ENCODE peak calls at places on chromosomes 12 and 14, in five cellular contexts. U, M, H, V and S are unnamed samples.

GRCh38 chr14:68376067-68376810 is 416.6 kb downstream of the ZFP36L1 start:
- DNase-seq in V (no peak), H (no peak), M (no peak), U (peak), S (no peak)

GRCh38 chr14:63361790-63362189 is 43.1 kb upstream of the GPHB5 start:
- DNase-seq in H (no peak), M (no peak), V (no peak), U (no peak), S (no peak)

GRCh38 chr14:22281322-22281977 is 307.6 kb downstream of the DAD1 start:
- DNase-seq in U (no peak), V (no peak), H (no peak), M (no peak), S (peak)

GRCh38 chr12:94875525-94875924 is 128.0 kb downstream of the NDUFA12 start:
- DNase-seq in U (peak), V (no peak), H (no peak), M (peak), S (no peak)

GRCh38 chr12:79652521-79652920 is 38.2 kb downstream of the PAWR start:
- DNase-seq in V (no peak), U (no peak), H (no peak), M (no peak), S (no peak)

GRCh38 chr12:113347892-113348291 is 10.5 kb upstream of the PLBD2 start:
- DNase-seq in H (no peak), M (no peak), V (no peak), U (no peak), S (no peak)

GRCh38 chr14:91350813-91351507 is 66.7 kb downstream of the CCDC88C start:
- DNase-seq in H (no peak), V (peak), M (peak), U (peak), S (no peak)

GRCh38 chr12:19744760-19745218 is 305.5 kb downstream of the AEBP2 start:
- DNase-seq in U (peak), V (no peak), M (no peak), H (no peak), S (no peak)

GRCh38 chr12:105960319-105961076 is 178.3 kb downstream of the NUAK1 start:
- DNase-seq in U (peak), H (no peak), V (no peak), M (no peak), S (no peak)

GRCh38 chr14:60094306-60094897 is 2.7 kb downstream of the PCNX4 start:
- DNase-seq in H (peak), V (no peak), U (peak), M (no peak), S (no peak)

GRCh38 chr14:87745507-87746118 is 247.4 kb downstream of the GALC start:
- DNase-seq in V (no peak), H (no peak), U (peak), M (no peak), S (peak)

GRCh38 chr14:71465316-71465715 is 466.9 kb upstream of the RGS6 start:
- DNase-seq in H (no peak), M (no peak), U (no peak), V (no peak), S (no peak)

GRCh38 chr14:91867316-91867988 is at the start of gene TC2N:
- DNase-seq in U (no peak), H (no peak), M (no peak), V (peak), S (no peak)

GRCh38 chr12:26713885-26714383 is 119.1 kb downstream of the ITPR2 start:
- DNase-seq in H (no peak), M (no peak), V (no peak), U (no peak), S (no peak)

GRCh38 chr14:95871531-95871930 is 5.1 kb upstream of the TUNAR start:
- DNase-seq in M (no peak), V (no peak), U (no peak), H (no peak), S (no peak)

GRCh38 chr12:113041560-113041959 is 15.0 kb upstream of the DTX1 start:
- DNase-seq in M (no peak), V (no peak), U (no peak), H (no peak), S (no peak)

GRCh38 chr14:22978873-22979671 is 3.3 kb downstream of the AJUBA start:
- DNase-seq in V (no peak), U (no peak), H (no peak), M (no peak), S (no peak)

GRCh38 chr12:131673519-131674265 is 37.2 kb upstream of the SFSWAP start:
- DNase-seq in U (peak), H (no peak), V (no peak), M (no peak), S (no peak)

GRCh38 chr14:70555890-70556289 is 21.1 kb upstream of the ADAM20 start:
- DNase-seq in V (no peak), M (no peak), U (no peak), H (no peak), S (no peak)

GRCh38 chr14:64507376-64508156 is 3.0 kb downstream of the ZBTB1 start:
- DNase-seq in V (no peak), M (no peak), U (no peak), H (no peak), S (no peak)

GRCh38 chr12:71865166-71865713 is 25.7 kb downstream of the TBC1D15 start:
- DNase-seq in U (peak), V (no peak), M (no peak), H (no peak), S (no peak)

GRCh38 chr12:127463237-127463636 is 803.7 kb upstream of the TMEM132C start:
- DNase-seq in V (no peak), H (no peak), U (no peak), M (no peak), S (no peak)

GRCh38 chr12:107163413-107163812 is 70.1 kb upstream of the CRY1 start:
- DNase-seq in V (no peak), H (no peak), U (peak), M (no peak), S (no peak)

GRCh38 chr12:9762369-9762768 is 1.7 kb upstream of the CD69 start:
- DNase-seq in M (no peak), H (no peak), V (no peak), U (no peak), S (no peak)

GRCh38 chr12:18827913-18828312 is 90.0 kb downstream of the CAPZA3 start:
- DNase-seq in H (no peak), M (no peak), U (no peak), V (no peak), S (no peak)

GRCh38 chr12:108457734-108458361 is 57.2 kb upstream of the FICD start:
- DNase-seq in V (no peak), M (no peak), H (no peak), U (no peak), S (no peak)

GRCh38 chr14:94601961-94602391 is 10.2 kb upstream of the SERPINA3 start:
- DNase-seq in H (no peak), V (no peak), M (no peak), U (peak), S (no peak)

GRCh38 chr12:304815-305214 is 42.2 kb upstream of the SLC6A13 start:
- DNase-seq in V (no peak), M (no peak), U (no peak), H (no peak), S (no peak)

GRCh38 chr14:26808407-26808806 is 210.6 kb upstream of the NOVA1 start:
- DNase-seq in M (no peak), V (no peak), U (no peak), H (no peak), S (no peak)

GRCh38 chr14:103733651-103734050 is 18.0 kb downstream of the ZFYVE21 start:
- DNase-seq in V (no peak), H (no peak), M (no peak), U (no peak), S (no peak)

GRCh38 chr14:95664546-95664945 is 21.7 kb upstream of the TCL1B start:
- DNase-seq in U (no peak), M (peak), V (no peak), H (no peak), S (no peak)

GRCh38 chr12:5022030-5022429 is 21.6 kb upstream of the KCNA5 start:
- DNase-seq in V (no peak), M (no peak), H (no peak), U (peak), S (no peak)

GRCh38 chr12:88951860-88952483 is 371.7 kb upstream of the KITLG start:
- DNase-seq in M (no peak), H (no peak), U (no peak), V (no peak), S (no peak)

GRCh38 chr14:21612324-21612723 is 22.4 kb downstream of the OR10G2 start:
- DNase-seq in U (no peak), M (no peak), H (no peak), V (no peak), S (no peak)

GRCh38 chr12:14394317-14395058 is 29.0 kb downstream of the ATF7IP start:
- DNase-seq in U (peak), V (no peak), M (no peak), H (peak), S (peak)

GRCh38 chr14:38553586-38553985 is 297.7 kb upstream of the CLEC14A start:
- DNase-seq in H (no peak), M (no peak), V (no peak), U (peak), S (no peak)

GRCh38 chr12:75389706-75390105 is 1.2 kb upstream of the GLIPR1L2 start:
- DNase-seq in U (no peak), H (no peak), M (no peak), V (no peak), S (no peak)

GRCh38 chr14:56087824-56088571 is 30.2 kb upstream of the PELI2 start:
- DNase-seq in M (no peak), H (no peak), U (no peak), V (no peak), S (no peak)

GRCh38 chr12:12845794-12846243 is 32.7 kb downstream of the DDX47 start:
- DNase-seq in U (no peak), V (no peak), M (no peak), H (no peak), S (no peak)